ENCODE peak calls at places on chromosomes 4 and X, in six cellular contexts. Q, T, R, O, H and A are unnamed samples.

GRCh38 chr4:74663631-74664030 is 130.7 kb downstream of the BTC start:
- DNase-seq in Q (no peak), T (no peak), R (no peak), O (no peak), H (no peak), A (no peak)

GRCh38 chr4:153447175-153447887 is 18.8 kb upstream of the TMEM131L start:
- DNase-seq in Q (peak), T (no peak), R (no peak), O (peak), H (no peak), A (no peak)

GRCh38 chr4:5588046-5588445 is 120.3 kb downstream of the EVC2 start:
- DNase-seq in Q (no peak), T (no peak), R (no peak), O (no peak), H (no peak), A (no peak)

GRCh38 chrX:7120578-7121219 is 26.8 kb upstream of the STS start:
- DNase-seq in Q (no peak), T (no peak), R (no peak), O (peak), H (no peak), A (no peak)

GRCh38 chr4:2428496-2429213 is 9.9 kb downstream of the CFAP99 start:
- DNase-seq in Q (no peak), T (no peak), R (no peak), O (no peak), H (no peak), A (no peak)

GRCh38 chrX:38774249-38774648 is 27.0 kb upstream of the MID1IP1 start:
- DNase-seq in Q (peak), T (no peak), R (no peak), O (no peak), H (no peak), A (no peak)

GRCh38 chr4:36835246-36835645 is 409.3 kb upstream of the NWD2 start:
- DNase-seq in Q (no peak), T (no peak), R (no peak), O (no peak), H (no peak), A (no peak)

GRCh38 chr4:77582151-77582550 is 23.5 kb upstream of the CXCL13 start:
- DNase-seq in Q (no peak), T (no peak), R (no peak), O (no peak), H (no peak), A (peak)

GRCh38 chr4:2417196-2417764 is 1.2 kb downstream of the ZFYVE28 start:
- DNase-seq in Q (no peak), T (peak), R (no peak), O (peak), H (no peak), A (no peak)

GRCh38 chr4:113674251-113674650 is 87.3 kb downstream of the CAMK2D start:
- DNase-seq in Q (no peak), T (no peak), R (no peak), O (no peak), H (peak), A (peak)

GRCh38 chrX:94524867-94525266 is 850.9 kb downstream of the FAM133A start:
- DNase-seq in Q (no peak), T (no peak), R (no peak), O (no peak), H (no peak), A (no peak)

GRCh38 chr4:118290951-118291350 is 61.9 kb downstream of the PRSS12 start:
- DNase-seq in Q (no peak), T (no peak), R (no peak), O (peak), H (no peak), A (no peak)

GRCh38 chrX:154717824-154718223 is 33.1 kb downstream of the GAB3 start:
- DNase-seq in Q (no peak), T (no peak), R (no peak), O (peak), H (peak), A (peak)

GRCh38 chr4:164488114-164488513 is 265.8 kb upstream of the SMIM31 start:
- DNase-seq in Q (no peak), T (no peak), R (no peak), O (no peak), H (no peak), A (peak)

GRCh38 chr4:183721207-183722081 is 62.4 kb downstream of the TRAPPC11 start:
- DNase-seq in Q (no peak), T (peak), R (peak), O (peak), H (no peak), A (peak)

GRCh38 chr4:95478679-95479078 is 70.1 kb downstream of the UNC5C start:
- DNase-seq in Q (no peak), T (no peak), R (no peak), O (no peak), H (no peak), A (no peak)